ENCODE peak calls at places on chromosomes 11 and 22, in seven cellular contexts. W is stimulated activated CD4-positive, alpha-beta T cell treated with anti-CD3 and anti-CD28 coated beads, Interleukin-2, amount 100 ng/mL, for 24 hours; K is NCI-H2081 treated with DMSO at 0.1 percent for 48 hours; A is type B pancreatic cell; U is LNCaP clone FGC; S is HEK293T; T is amygdala. Q is an unnamed sample.

GRCh38 chr11:108093128-108093904 is 28.1 kb upstream of the ACAT1 start:
- DNase-seq in W (no peak), T (no peak), K (no peak), U (peak), S (no peak), A (no peak), Q (no peak)

GRCh38 chr11:67111261-67111660 is 7.8 kb upstream of the KDM2A start:
- DNase-seq in W (no peak), S (no peak), K (no peak), T (no peak), U (no peak), A (no peak), Q (no peak)

GRCh38 chr22:23263651-23264555 is 83.6 kb downstream of the BCR start:
- DNase-seq in S (no peak), K (no peak), W (peak), U (no peak), T (no peak), A (no peak), Q (peak)

GRCh38 chr11:115476463-115477286 is 27.5 kb downstream of the CADM1 start:
- DNase-seq in S (peak), A (no peak), K (peak), W (no peak), T (no peak), U (no peak), Q (no peak)

GRCh38 chr22:21628386-21629261 is 1.2 kb downstream of the YDJC start:
- DNase-seq in S (no peak), W (no peak), T (no peak), U (no peak), A (no peak), K (no peak), Q (no peak)

GRCh38 chr22:44891791-44892190 is 118.0 kb downstream of the PHF21B start:
- DNase-seq in T (no peak), A (no peak), W (no peak), S (no peak), U (no peak), K (no peak), Q (no peak)

GRCh38 chr22:35450824-35451541 is 51.0 kb downstream of the MCM5 start:
- DNase-seq in K (no peak), A (no peak), W (no peak), U (no peak), S (no peak), T (no peak), Q (no peak)

GRCh38 chr11:8721740-8722139 is 39.1 kb downstream of the RPL27A start:
- DNase-seq in U (no peak), W (no peak), T (no peak), S (no peak), K (no peak), A (no peak), Q (no peak)

GRCh38 chr11:66045177-66045639 is 3.8 kb downstream of the GAL3ST3 start:
- DNase-seq in K (no peak), W (peak), S (peak), U (no peak), T (no peak), A (peak), Q (peak)

GRCh38 chr11:16815047-16815767 is 76.8 kb downstream of the C11orf58 start:
- DNase-seq in S (no peak), K (peak), A (no peak), U (peak), W (no peak), T (no peak), Q (no peak)

GRCh38 chr22:28464179-28464578 is 215.5 kb downstream of the TTC28 start:
- DNase-seq in K (no peak), W (no peak), T (no peak), A (no peak), U (no peak), S (no peak), Q (no peak)

GRCh38 chr11:13883042-13883441 is 79.5 kb upstream of the SPON1 start:
- DNase-seq in K (no peak), S (no peak), A (no peak), U (no peak), W (no peak), T (no peak), Q (no peak)

GRCh38 chr11:72591023-72591422 is 83.2 kb downstream of the PDE2A start:
- DNase-seq in U (no peak), S (no peak), A (no peak), W (no peak), T (no peak), K (no peak), Q (no peak)

GRCh38 chr11:114179234-114179941 is 116.8 kb upstream of the NNMT start:
- DNase-seq in T (peak), K (no peak), U (peak), W (no peak), A (no peak), S (no peak), Q (peak)

GRCh38 chr11:31943056-31943780 is 132.1 kb upstream of the PAX6 start:
- DNase-seq in S (no peak), A (no peak), T (no peak), K (no peak), U (no peak), W (no peak), Q (no peak)

GRCh38 chr11:68355471-68355870 is 43.1 kb downstream of the LRP5 start:
- DNase-seq in T (no peak), W (no peak), K (no peak), U (no peak), S (no peak), A (no peak), Q (no peak)

GRCh38 chr11:17743026-17743807 is 8.6 kb downstream of the KCNC1 start:
- DNase-seq in S (no peak), W (no peak), K (no peak), U (no peak), A (no peak), T (no peak), Q (no peak)

GRCh38 chr22:25361899-25362214 is 142.4 kb downstream of the CRYBB2 start:
- DNase-seq in U (no peak), A (no peak), S (no peak), W (no peak), T (no peak), K (no peak), Q (no peak)

GRCh38 chr11:12762696-12763324 is 88.6 kb downstream of the TEAD1 start:
- DNase-seq in A (no peak), T (no peak), S (no peak), K (peak), U (no peak), W (no peak), Q (no peak)

GRCh38 chr11:65651589-65652510 is 10.9 kb downstream of the RELA start:
- DNase-seq in T (no peak), U (peak), W (no peak), K (no peak), S (no peak), A (no peak), Q (no peak)

GRCh38 chr22:50282361-50283144 is 12.4 kb upstream of the MAPK11 start:
- DNase-seq in A (no peak), S (no peak), K (no peak), W (no peak), U (no peak), T (no peak), Q (no peak)

GRCh38 chr11:35919244-35919643 is 24.6 kb upstream of the LDLRAD3 start:
- DNase-seq in K (peak), T (no peak), A (no peak), W (no peak), U (no peak), S (no peak), Q (no peak)

GRCh38 chr11:44542372-44542771 is 23.1 kb upstream of the CD82 start:
- DNase-seq in T (no peak), S (no peak), W (no peak), U (no peak), A (no peak), K (no peak), Q (no peak)

GRCh38 chr22:46900549-46900948 is 138.1 kb downstream of the TBC1D22A start:
- DNase-seq in S (no peak), W (no peak), U (no peak), A (no peak), T (no peak), K (no peak), Q (no peak)

GRCh38 chr11:12871788-12872321 is 137.3 kb upstream of the RASSF10 start:
- DNase-seq in S (no peak), W (no peak), U (no peak), K (no peak), T (no peak), A (no peak), Q (no peak)

GRCh38 chr11:14445542-14446530 is 53.8 kb downstream of the COPB1 start:
- DNase-seq in T (no peak), K (no peak), A (no peak), U (no peak), S (no peak), W (no peak), Q (no peak)

Q was measured in naive B cell.